ENCODE peak calls at places on chromosomes 11 and 22, in seven cellular contexts. K is stimulated activated CD8-positive, alpha-beta memory T cell treated with anti-CD3 and anti-CD28 coated beads, Interleukin-15, amount 100 ng/mL, for 24 hours; G is amygdala; S is stimulated activated CD4-positive, alpha-beta T cell treated with anti-CD3 and anti-CD28 coated beads, Interleukin-1b, Interleukin-23, amount 100 ng/mL, for 1 hour; L is H9; F is fibroblast of the aortic adventitia; U is naive thymus-derived CD4-positive, alpha-beta T cell. Y is an unnamed sample.

GRCh38 chr11:59201376-59201775 is 11.4 kb downstream of the MPEG1 start:
- DNase-seq in F (no peak), U (no peak), S (no peak), K (no peak), G (no peak), L (peak), Y (no peak)

GRCh38 chr11:70727899-70728620 is 329.7 kb downstream of the CTTN start:
- DNase-seq in U (no peak), K (no peak), G (no peak), F (no peak), L (no peak), S (no peak), Y (no peak)

GRCh38 chr11:75273989-75274391 is 33.4 kb downstream of the TPBGL start:
- DNase-seq in S (no peak), L (peak), F (no peak), U (no peak), G (no peak), K (no peak), Y (no peak)

GRCh38 chr11:73249304-73249703 is 22.8 kb upstream of the P2RY6 start:
- DNase-seq in U (no peak), K (no peak), S (no peak), F (peak), G (no peak), L (peak), Y (no peak)

GRCh38 chr22:49381595-49382450 is 445.9 kb downstream of the BRD1 start:
- DNase-seq in G (no peak), U (no peak), F (no peak), K (no peak), L (no peak), S (no peak), Y (no peak)

GRCh38 chr11:133078591-133079179 is 453.6 kb downstream of the OPCML start:
- DNase-seq in F (peak), G (peak), U (no peak), S (no peak), L (peak), K (no peak), Y (peak)

GRCh38 chr11:62273789-62274275 is 3.9 kb downstream of the SCGB2A2 start:
- DNase-seq in F (no peak), K (no peak), L (peak), G (no peak), U (no peak), S (no peak), Y (no peak)

GRCh38 chr11:2383823-2384722 is 7.0 kb downstream of the CD81 start:
- DNase-seq in G (no peak), L (peak), S (no peak), U (no peak), K (no peak), F (no peak), Y (no peak)

GRCh38 chr11:83793332-83793731 is 507.2 kb upstream of the CCDC90B start:
- DNase-seq in U (no peak), F (peak), L (no peak), G (no peak), K (no peak), S (no peak), Y (no peak)

GRCh38 chr22:24427500-24428164 is at the start of gene ADORA2A:
- DNase-seq in F (no peak), G (no peak), K (peak), S (peak), L (no peak), U (peak), Y (no peak)

GRCh38 chr22:49084203-49084602 is 743.5 kb downstream of the BRD1 start:
- DNase-seq in K (no peak), S (no peak), L (peak), G (no peak), F (no peak), U (no peak), Y (no peak)

GRCh38 chr22:38567531-38568245 is 2.3 kb downstream of the DMC1 start:
- DNase-seq in U (no peak), L (no peak), F (no peak), G (no peak), S (no peak), K (no peak), Y (no peak)

GRCh38 chr11:61019037-61019817 is 47.7 kb downstream of the CD6 start:
- DNase-seq in S (no peak), K (no peak), F (no peak), L (no peak), G (no peak), U (no peak), Y (no peak)

GRCh38 chr11:132721526-132721925 is 810.8 kb downstream of the OPCML start:
- DNase-seq in F (no peak), G (no peak), K (no peak), L (no peak), S (no peak), U (no peak), Y (no peak)

GRCh38 chr11:131677832-131678470 is 307.5 kb downstream of the NTM start:
- DNase-seq in S (no peak), U (no peak), G (no peak), L (no peak), F (no peak), K (no peak), Y (no peak)

GRCh38 chr22:30325065-30325720 is 1.5 kb downstream of the TBC1D10A start:
- DNase-seq in U (no peak), F (peak), K (no peak), S (no peak), L (no peak), G (no peak), Y (no peak)

GRCh38 chr11:127890026-127890611 is 697.2 kb downstream of the ETS1 start:
- DNase-seq in K (no peak), G (no peak), L (no peak), U (no peak), F (peak), S (no peak), Y (peak)

GRCh38 chr11:2541321-2541680 is 96.5 kb downstream of the KCNQ1 start:
- DNase-seq in S (no peak), U (no peak), K (no peak), G (no peak), F (no peak), L (no peak), Y (no peak)

GRCh38 chr11:11808992-11809583 is 32.7 kb upstream of the USP47 start:
- DNase-seq in K (no peak), U (no peak), L (no peak), G (no peak), S (no peak), F (no peak), Y (no peak)

GRCh38 chr22:37636186-37636948 is 3.1 kb upstream of the SH3BP1 start:
- DNase-seq in F (peak), S (no peak), L (no peak), U (no peak), G (no peak), K (no peak), Y (no peak)

GRCh38 chr11:43736502-43737193 is 56.1 kb downstream of the HSD17B12 start:
- DNase-seq in K (no peak), U (no peak), G (no peak), F (peak), S (no peak), L (no peak), Y (no peak)

GRCh38 chr11:1192741-1193325 is 30.0 kb upstream of the MUC5B start:
- DNase-seq in U (no peak), G (no peak), K (no peak), L (peak), S (no peak), F (no peak), Y (no peak)

GRCh38 chr11:126318642-126319373 is 14.9 kb downstream of the DCPS start:
- DNase-seq in L (no peak), K (no peak), S (no peak), U (peak), G (no peak), F (peak), Y (no peak)

GRCh38 chr11:65493367-65494176 is 5.3 kb upstream of the MALAT1 start:
- DNase-seq in F (peak), G (no peak), U (no peak), S (no peak), L (peak), K (no peak), Y (no peak)

GRCh38 chr11:95121687-95122086 is 32.0 kb downstream of the ENDOD1 start:
- DNase-seq in L (no peak), S (no peak), F (no peak), G (no peak), K (no peak), U (no peak), Y (no peak)

GRCh38 chr22:32824531-32825315 is 23.2 kb downstream of the TIMP3 start:
- DNase-seq in L (no peak), F (no peak), K (no peak), G (no peak), S (no peak), U (no peak), Y (no peak)

GRCh38 chr11:86303257-86303656 is 1.2 kb downstream of the HIKESHI start:
- DNase-seq in L (no peak), G (no peak), U (no peak), F (no peak), K (no peak), S (no peak), Y (no peak)

GRCh38 chr11:2947744-2948143 is 18.5 kb upstream of the PHLDA2 start:
- DNase-seq in U (no peak), F (no peak), K (no peak), L (no peak), G (no peak), S (no peak), Y (no peak)

GRCh38 chr11:102599642-102600261 is 25.4 kb downstream of the MMP20 start:
- DNase-seq in U (no peak), K (no peak), G (no peak), F (peak), L (no peak), S (no peak), Y (no peak)

GRCh38 chr11:65503923-65504670 is 5.3 kb downstream of the MALAT1 start:
- DNase-seq in L (no peak), S (no peak), K (no peak), F (peak), G (no peak), U (no peak), Y (no peak)

Y was measured in hypothalamus.